ENCODE peak calls at places on chromosomes 12 and 14, in ten cellular contexts. V, K, B, H, U, Z, P, F, T and R are unnamed samples.

GRCh38 chr12:50566066-50566465 is 61.3 kb downstream of the DIP2B start:
- DNase-seq in V (no peak), B (no peak), H (no peak), F (no peak), Z (no peak), P (no peak), K (no peak), U (no peak), T (no peak), R (no peak)

GRCh38 chr12:50425859-50426258 is 25.2 kb downstream of the LARP4 start:
- DNase-seq in F (no peak), V (no peak), T (no peak), B (no peak), Z (no peak), H (no peak), P (no peak), U (peak; percentile 32), K (no peak), R (no peak)

GRCh38 chr14:100644784-100645183 is 57.6 kb upstream of the BEGAIN start:
- DNase-seq in U (peak; percentile 23), H (no peak), F (no peak), B (no peak), Z (no peak), P (no peak), T (no peak), V (no peak), K (no peak), R (no peak)

GRCh38 chr14:52272375-52272774 is 4.9 kb downstream of the PTGDR start:
- DNase-seq in F (peak; percentile 21), H (no peak), Z (no peak), B (peak; percentile 3), K (no peak), P (no peak), U (peak; percentile 54), T (no peak), V (peak; percentile 35), R (no peak)

GRCh38 chr14:95068091-95068490 is 89.2 kb downstream of the DICER1 start:
- DNase-seq in T (no peak), U (peak; percentile 18), Z (no peak), F (no peak), B (no peak), P (no peak), K (no peak), H (no peak), V (no peak), R (no peak)

GRCh38 chr14:55746533-55746932 is 166.5 kb downstream of the KTN1 start:
- DNase-seq in F (no peak), U (no peak), Z (no peak), K (no peak), P (no peak), V (no peak), H (no peak), B (peak; percentile 68), T (no peak), R (no peak)

GRCh38 chr12:131000000-131000486 is 46.3 kb downstream of the ADGRD1 start:
- DNase-seq in P (no peak), K (no peak), V (no peak), H (no peak), Z (no peak), B (no peak), U (no peak), T (no peak), F (no peak), R (no peak)

GRCh38 chr14:103891667-103892215 is 36.5 kb upstream of the TDRD9 start:
- DNase-seq in V (no peak), K (no peak), T (no peak), H (no peak), B (no peak), Z (no peak), P (no peak), U (peak; percentile 37), F (no peak), R (no peak)

GRCh38 chr12:45273717-45274271 is 57.9 kb downstream of the ANO6 start:
- DNase-seq in Z (peak; percentile 94), V (peak; percentile 48), F (no peak), K (peak; percentile 76), H (peak; percentile 19), U (no peak), B (peak; percentile 97), P (peak; percentile 60), T (no peak), R (no peak)

GRCh38 chr14:99246536-99247083 is 25.4 kb downstream of the BCL11B start:
- DNase-seq in K (no peak), P (no peak), B (no peak), H (no peak), V (no peak), Z (no peak), U (peak; percentile 89), F (peak; percentile 65), T (peak; percentile 51), R (no peak)

GRCh38 chr12:9940370-9940769 is 8.2 kb upstream of the CLEC2A start:
- DNase-seq in H (no peak), T (no peak), F (no peak), B (peak; percentile 3), Z (no peak), K (no peak), P (no peak), U (peak; percentile 22), V (peak; percentile 1), R (no peak)

GRCh38 chr14:105290598-105291356 is 10.0 kb downstream of the BRF1 start:
- DNase-seq in T (no peak), B (peak; percentile 38), V (no peak), F (no peak), H (no peak), U (peak; percentile 79), Z (no peak), K (no peak), P (no peak), R (no peak)